ENCODE peak calls at places on chromosomes 11 and 22, in four cellular contexts. N is tibial artery; L is naive thymus-derived CD4-positive, alpha-beta T cell; C is PC-9. A is an unnamed sample. For H3K4me1, the result is how much of the 10 kb centered on the place peaks cover.

GRCh38 chr11:2208691-2209369 is 37.2 kb upstream of the TH start:
- DNase-seq in N (peak), L (no peak), C (no peak), A (peak)

GRCh38 chr22:41638124-41638523 is 17.0 kb downstream of the XRCC6 start:
- DNase-seq in N (no peak), L (no peak), C (no peak), A (no peak)

GRCh38 chr11:102493524-102493923 is 37.0 kb downstream of the MMP7 start:
- DNase-seq in N (no peak), L (no peak), C (no peak), A (no peak)

GRCh38 chr22:38402204-38402603 is 52.8 kb downstream of the KCNJ4 start:
- DNase-seq in N (no peak), L (no peak), C (no peak), A (no peak)

GRCh38 chr11:132941024-132941646 is 591.2 kb downstream of the OPCML start:
- DNase-seq in N (no peak), L (no peak), C (no peak), A (no peak)

GRCh38 chr11:86179646-86180064 is 64.9 kb upstream of the EED start:
- DNase-seq in N (no peak), L (no peak), C (no peak), A (no peak)

GRCh38 chr11:58654908-58655296 is 32.4 kb downstream of the CNTF start:
- DNase-seq in N (no peak), L (no peak), C (no peak), A (no peak)

GRCh38 chr11:64356498-64357411 is 2.2 kb upstream of the RPS6KA4 start:
- DNase-seq in N (no peak), L (no peak), C (peak), A (peak)

GRCh38 chr11:79400717-79401330 is 40.0 kb downstream of the TENM4 start:
- DNase-seq in N (no peak), L (no peak), C (peak), A (no peak)

GRCh38 chr22:43750751-43751150 is 61.4 kb downstream of the EFCAB6 start:
- DNase-seq in N (no peak), L (no peak), C (no peak), A (no peak)

GRCh38 chr22:46220921-46221320 is 29.2 kb downstream of the CDPF1 start:
- DNase-seq in N (no peak), L (no peak), C (no peak), A (no peak)

GRCh38 chr11:47797633-47798032 is 30.5 kb upstream of the FNBP4 start:
- DNase-seq in N (no peak), L (no peak), C (no peak), A (peak)

GRCh38 chr11:31764766-31765165 is 46.4 kb downstream of the PAX6 start:
- DNase-seq in N (no peak), L (no peak), C (no peak), A (no peak)

GRCh38 chr11:95923441-95923729 is 522 bp downstream of the MTMR2 start:
- DNase-seq in N (no peak), L (no peak), C (no peak), A (no peak)

GRCh38 chr22:19942071-19942885 is 660 bp upstream of the TXNRD2 start:
- DNase-seq in N (peak), L (peak), C (no peak), A (no peak)

GRCh38 chr11:113730887-113731726 is 25.0 kb upstream of the TMPRSS5 start:
- DNase-seq in N (no peak), L (no peak), C (peak), A (peak)

GRCh38 chr11:95659088-95659487 is 130.5 kb downstream of the FAM76B start:
- DNase-seq in N (no peak), L (no peak), C (no peak), A (no peak)

GRCh38 chr11:117570701-117571100 is 226.3 kb downstream of the DSCAML1 start:
- DNase-seq in N (no peak), L (no peak), C (no peak), A (no peak)
- H3K4me3 ChIP-seq in N (no peak), L (no peak), C (no peak), A (no peak)

DNA sequence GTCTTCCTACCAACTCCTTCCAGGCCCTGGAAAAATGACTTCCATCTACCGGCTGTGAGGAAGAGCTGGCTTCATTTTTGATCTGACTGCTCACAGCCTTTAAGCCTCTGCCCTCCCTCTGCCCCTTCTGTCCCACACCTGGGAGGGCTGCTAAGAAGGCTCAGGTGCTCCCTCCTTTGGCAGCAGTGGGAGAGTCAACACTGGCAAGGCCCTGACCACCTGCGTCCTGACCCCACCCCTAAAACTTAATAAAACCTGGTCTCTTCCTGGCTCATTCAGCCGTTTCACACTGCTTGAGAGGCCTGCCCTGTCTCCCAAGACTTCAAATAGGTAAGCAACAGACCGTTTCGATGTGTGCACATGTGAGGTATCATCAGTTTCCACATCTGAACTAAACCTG is 52.1 kb upstream of the NFRKB start:
- DNase-seq in N (no peak), L (no peak), C (no peak), A (no peak)
- H3K4me1 ChIP-seq in N (under half), L (under half), C (under half), A (under half)

DNA sequence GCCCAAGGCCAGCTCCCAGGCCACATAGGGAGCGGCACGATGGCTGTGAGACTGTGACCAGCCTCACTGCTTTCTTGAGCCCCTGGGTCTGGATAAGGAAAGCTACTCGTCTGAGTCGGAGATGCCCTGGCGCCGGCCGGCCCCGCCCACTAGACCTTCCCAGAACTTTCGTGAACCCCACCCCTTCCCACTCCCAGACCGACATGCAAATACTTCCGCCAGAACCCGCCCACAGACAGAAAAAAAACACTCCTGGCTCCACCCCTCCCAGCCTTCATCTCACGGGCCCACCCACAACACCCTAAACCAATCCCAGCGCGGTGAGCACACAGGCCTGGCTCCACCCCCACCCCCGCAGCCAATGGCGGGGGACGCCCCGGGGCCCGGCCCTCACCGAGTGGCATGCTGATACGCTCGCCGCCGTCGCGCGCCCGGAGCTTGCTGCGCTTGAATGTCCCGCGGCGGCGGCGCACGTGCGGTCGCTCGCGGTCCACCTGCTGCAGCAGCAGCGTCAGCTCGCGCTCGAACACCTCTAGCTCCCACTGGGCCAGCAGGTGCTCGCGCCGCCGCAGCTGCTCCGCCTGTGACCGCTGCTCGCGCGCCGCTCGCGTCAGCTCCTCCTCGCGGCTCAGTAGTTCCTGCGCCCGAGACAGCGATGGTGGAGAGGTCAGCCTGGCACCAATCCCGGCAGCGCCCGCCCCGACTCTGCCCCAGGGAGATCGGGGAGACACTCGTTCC is 7.0 kb downstream of the MAP3K11 start:
- DNase-seq in N (peak), L (no peak), C (no peak), A (no peak)
- H3K27ac ChIP-seq in N (peak), L (no peak), C (no peak), A (no peak)

DNA sequence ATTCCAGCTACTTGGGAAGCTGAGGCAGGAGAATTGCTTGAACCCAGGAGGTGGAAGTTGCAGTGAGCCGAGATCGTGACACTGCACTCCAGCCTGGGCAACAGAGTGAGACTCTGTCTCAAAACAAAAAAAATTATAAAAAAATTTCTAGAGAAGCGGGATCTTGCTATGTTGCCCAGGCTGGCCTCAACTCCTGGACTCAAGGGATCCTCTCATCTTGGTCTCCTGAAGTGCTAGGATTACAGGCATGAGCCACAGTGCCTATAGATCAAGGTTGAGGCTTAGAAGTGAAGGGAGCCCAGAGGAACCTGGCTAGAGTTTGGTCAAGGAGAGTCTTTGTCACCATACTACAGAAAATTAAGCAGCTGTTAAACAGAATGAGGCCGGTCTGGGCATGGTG is 1.4 kb upstream of the MCM5 start:
- DNase-seq in N (no peak), L (no peak), C (no peak), A (no peak)
- H3K4me3 ChIP-seq in N (no peak), L (no peak), C (peak), A (no peak)

DNA sequence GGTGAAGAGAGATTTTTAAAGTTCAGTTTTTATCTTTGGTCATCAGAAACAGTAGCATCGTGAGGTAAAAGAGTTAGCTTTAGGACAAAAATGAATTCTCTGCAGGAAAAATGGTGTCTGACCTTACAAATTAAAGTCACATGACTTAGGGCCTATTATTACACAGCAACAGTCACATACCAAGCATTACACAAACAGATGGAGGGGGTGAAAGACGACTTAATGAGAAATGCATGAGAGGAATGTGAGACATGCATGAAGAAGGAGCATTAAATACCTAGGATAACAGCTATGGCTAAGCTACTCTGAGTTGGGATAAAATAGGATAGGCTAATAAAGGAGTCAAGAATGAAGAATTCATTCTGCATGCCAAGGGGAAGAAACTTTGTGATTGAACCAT is 77.5 kb downstream of the BLID start:
- DNase-seq in N (no peak), L (no peak), C (no peak), A (peak)
- H3K4me1 ChIP-seq in N (under half), L (under half), C (under half), A (half or more)

DNA sequence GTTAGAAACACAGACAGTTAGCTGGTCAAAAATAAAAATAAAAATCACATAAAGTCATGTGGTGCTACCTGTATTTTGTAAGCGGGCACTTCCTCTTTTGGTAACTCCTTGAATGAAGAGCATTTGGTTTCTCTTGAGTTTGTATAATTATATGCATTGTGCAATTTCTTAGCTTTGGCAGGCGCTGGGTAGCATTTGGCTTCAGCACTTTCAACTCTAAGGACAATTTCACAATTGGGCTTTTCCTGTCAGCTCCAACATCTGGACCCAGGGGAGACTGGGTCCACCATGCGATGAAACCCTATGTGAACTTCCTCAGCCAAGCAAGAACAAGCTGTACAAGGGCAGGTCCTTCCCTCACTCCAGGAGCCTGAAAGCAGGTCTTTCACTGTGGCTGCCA is 169.1 kb downstream of the RRAS2 start:
- DNase-seq in N (peak), L (no peak), C (no peak), A (no peak)
- H3K27ac ChIP-seq in N (no peak), L (no peak), C (no peak), A (no peak)

DNA sequence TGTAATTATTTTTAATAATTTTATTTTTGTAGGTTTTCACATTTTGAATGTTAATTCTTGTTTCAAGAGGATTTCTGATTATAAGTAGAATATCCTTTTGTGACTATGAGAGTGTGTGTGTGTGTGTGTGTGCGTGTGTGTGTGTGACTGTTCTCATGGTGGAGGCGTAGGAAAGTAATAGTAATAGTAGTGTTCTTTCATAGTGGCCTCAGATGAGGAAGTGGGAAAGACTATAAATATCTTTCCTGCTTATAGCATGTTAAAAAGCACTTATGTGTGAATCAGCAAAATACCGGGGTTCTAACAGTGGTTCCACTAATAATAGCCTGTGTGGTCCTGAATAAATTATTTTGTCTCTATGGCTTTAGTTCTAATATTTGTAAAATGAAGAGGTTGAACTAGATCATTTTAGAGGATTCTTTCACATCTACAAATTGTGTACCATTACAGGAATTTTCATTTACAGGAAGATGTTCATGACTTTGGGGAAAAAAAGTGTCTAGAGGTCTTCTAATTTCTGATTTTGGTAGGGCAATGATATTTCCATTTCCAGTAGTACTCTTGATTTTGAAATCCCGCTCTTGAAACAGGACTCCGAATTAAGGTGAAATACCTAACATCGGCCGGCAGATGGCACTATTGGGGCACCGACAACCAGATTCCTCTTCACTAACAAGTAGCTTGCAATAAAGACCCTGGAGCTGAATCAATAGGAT is 29.9 kb upstream of the OR10G7 start:
- DNase-seq in N (peak), L (peak), C (peak), A (peak)
- H3K4me3 ChIP-seq in N (no peak), L (no peak), C (no peak), A (no peak)